ENCODE peak calls at places on chromosome 21, in nine cellular contexts. One of them, this sample, is unnamed.

GRCh38 chr21:46420241-46421190 is 38.2 kb upstream of the DIP2A start:
- DNase-seq in A549: no peak
- DNase-seq in transverse colon: no peak
- DNase-seq in K562: no peak
- DNase-seq in sigmoid colon: no peak
- DNase-seq in stomach: no peak
- DNase-seq in H1: no peak
- DNase-seq in upper lobe of left lung: no peak
- DNase-seq in suprapubic skin: no peak
- DNase-seq in this sample: no peak

GRCh38 chr21:38303300-38303699 is 46.5 kb downstream of the KCNJ15 start:
- DNase-seq in K562: no peak
- DNase-seq in upper lobe of left lung: no peak
- DNase-seq in A549: peak
- DNase-seq in transverse colon: no peak
- DNase-seq in sigmoid colon: peak
- DNase-seq in stomach: no peak
- DNase-seq in H1: no peak
- DNase-seq in suprapubic skin: peak
- DNase-seq in this sample: no peak

GRCh38 chr21:24023402-24023801 is 1583.9 kb downstream of the MRPL39 start:
- DNase-seq in transverse colon: no peak
- DNase-seq in K562: no peak
- DNase-seq in stomach: no peak
- DNase-seq in suprapubic skin: no peak
- DNase-seq in A549: no peak
- DNase-seq in upper lobe of left lung: no peak
- DNase-seq in sigmoid colon: no peak
- DNase-seq in H1: no peak
- DNase-seq in this sample: no peak

GRCh38 chr21:33916200-33916567 is 580 bp upstream of the ATP5PO start:
- DNase-seq in transverse colon: no peak
- DNase-seq in upper lobe of left lung: no peak
- DNase-seq in H1: no peak
- DNase-seq in stomach: no peak
- DNase-seq in suprapubic skin: no peak
- DNase-seq in sigmoid colon: no peak
- DNase-seq in K562: no peak
- DNase-seq in A549: no peak
- DNase-seq in this sample: no peak

GRCh38 chr21:14583629-14584251 is 37.6 kb upstream of the SAMSN1 start:
- DNase-seq in K562: peak
- DNase-seq in sigmoid colon: no peak
- DNase-seq in H1: no peak
- DNase-seq in A549: no peak
- DNase-seq in upper lobe of left lung: no peak
- DNase-seq in stomach: no peak
- DNase-seq in transverse colon: no peak
- DNase-seq in suprapubic skin: no peak
- DNase-seq in this sample: no peak

GRCh38 chr21:32456497-32456918 is 44.0 kb downstream of the EVA1C start:
- DNase-seq in sigmoid colon: peak
- DNase-seq in transverse colon: no peak
- DNase-seq in K562: no peak
- DNase-seq in upper lobe of left lung: no peak
- DNase-seq in A549: no peak
- DNase-seq in suprapubic skin: no peak
- DNase-seq in H1: no peak
- DNase-seq in stomach: no peak
- DNase-seq in this sample: no peak

GRCh38 chr21:32653326-32653901 is 41.2 kb upstream of the CFAP298 start:
- DNase-seq in suprapubic skin: no peak
- DNase-seq in H1: no peak
- DNase-seq in stomach: no peak
- DNase-seq in transverse colon: no peak
- DNase-seq in upper lobe of left lung: no peak
- DNase-seq in K562: peak
- DNase-seq in sigmoid colon: no peak
- DNase-seq in A549: peak
- DNase-seq in this sample: no peak

GRCh38 chr21:34865922-34866271 is 183.2 kb downstream of the RUNX1 start:
- DNase-seq in K562: no peak
- DNase-seq in stomach: no peak
- DNase-seq in A549: no peak
- DNase-seq in transverse colon: peak
- DNase-seq in sigmoid colon: no peak
- DNase-seq in upper lobe of left lung: no peak
- DNase-seq in H1: peak
- DNase-seq in suprapubic skin: no peak
- DNase-seq in this sample: no peak

GRCh38 chr21:38787461-38788274 is 18.1 kb upstream of the ETS2 start:
- DNase-seq in transverse colon: peak
- DNase-seq in sigmoid colon: no peak
- DNase-seq in upper lobe of left lung: peak
- DNase-seq in stomach: peak
- DNase-seq in A549: peak
- DNase-seq in H1: no peak
- DNase-seq in K562: peak
- DNase-seq in suprapubic skin: no peak
- DNase-seq in this sample: no peak

GRCh38 chr21:34762761-34763160 is 94.0 kb downstream of the CLIC6 start:
- DNase-seq in A549: no peak
- DNase-seq in upper lobe of left lung: no peak
- DNase-seq in H1: no peak
- DNase-seq in stomach: no peak
- DNase-seq in suprapubic skin: no peak
- DNase-seq in sigmoid colon: no peak
- DNase-seq in K562: no peak
- DNase-seq in transverse colon: no peak
- DNase-seq in this sample: no peak

GRCh38 chr21:34144224-34144623 is 70.8 kb downstream of the MRPS6 start:
- DNase-seq in sigmoid colon: no peak
- DNase-seq in H1: no peak
- DNase-seq in upper lobe of left lung: no peak
- DNase-seq in A549: no peak
- DNase-seq in transverse colon: no peak
- DNase-seq in stomach: no peak
- DNase-seq in K562: no peak
- DNase-seq in suprapubic skin: no peak
- DNase-seq in this sample: no peak

GRCh38 chr21:46667735-46668380 is 32.4 kb downstream of the PRMT2 start:
- DNase-seq in A549: no peak
- DNase-seq in H1: peak
- DNase-seq in K562: no peak
- DNase-seq in upper lobe of left lung: no peak
- DNase-seq in stomach: no peak
- DNase-seq in transverse colon: no peak
- DNase-seq in suprapubic skin: no peak
- DNase-seq in sigmoid colon: no peak
- DNase-seq in this sample: no peak

GRCh38 chr21:42685036-42685435 is 31.6 kb downstream of the PDE9A start:
- DNase-seq in suprapubic skin: no peak
- DNase-seq in K562: no peak
- DNase-seq in upper lobe of left lung: no peak
- DNase-seq in A549: no peak
- DNase-seq in sigmoid colon: no peak
- DNase-seq in transverse colon: no peak
- DNase-seq in H1: no peak
- DNase-seq in stomach: no peak
- DNase-seq in this sample: no peak
- TF ChIP-seq POLR2A in suprapubic skin: no peak
- TF ChIP-seq POLR2A in K562: no peak
- TF ChIP-seq POLR2A in upper lobe of left lung: no peak
- TF ChIP-seq POLR2A in A549: no peak
- TF ChIP-seq POLR2A in sigmoid colon: no peak
- TF ChIP-seq POLR2A in transverse colon: no peak
- TF ChIP-seq POLR2A in H1: no peak
- TF ChIP-seq POLR2A in stomach: no peak
- TF ChIP-seq POLR2A in this sample: no peak

GRCh38 chr21:42971897-42972275 is 2.5 kb upstream of the PKNOX1 start:
- DNase-seq in K562: peak
- DNase-seq in H1: no peak
- DNase-seq in suprapubic skin: no peak
- DNase-seq in A549: no peak
- DNase-seq in transverse colon: no peak
- DNase-seq in sigmoid colon: peak
- DNase-seq in stomach: peak
- DNase-seq in upper lobe of left lung: no peak
- DNase-seq in this sample: no peak
- TF ChIP-seq EP300 in K562: no peak
- TF ChIP-seq EP300 in H1: no peak
- TF ChIP-seq EP300 in suprapubic skin: no peak
- TF ChIP-seq EP300 in A549: no peak
- TF ChIP-seq EP300 in transverse colon: no peak
- TF ChIP-seq EP300 in sigmoid colon: no peak
- TF ChIP-seq EP300 in stomach: no peak
- TF ChIP-seq EP300 in upper lobe of left lung: no peak
- TF ChIP-seq EP300 in this sample: no peak

GRCh38 chr21:45306453-45306831 is 18.7 kb upstream of the POFUT2 start:
- DNase-seq in suprapubic skin: peak
- DNase-seq in H1: no peak
- DNase-seq in sigmoid colon: peak
- DNase-seq in K562: no peak
- DNase-seq in upper lobe of left lung: no peak
- DNase-seq in stomach: no peak
- DNase-seq in A549: no peak
- DNase-seq in transverse colon: no peak
- DNase-seq in this sample: no peak
- TF ChIP-seq POLR2A in suprapubic skin: no peak
- TF ChIP-seq POLR2A in H1: no peak
- TF ChIP-seq POLR2A in sigmoid colon: no peak
- TF ChIP-seq POLR2A in K562: no peak
- TF ChIP-seq POLR2A in upper lobe of left lung: no peak
- TF ChIP-seq POLR2A in stomach: no peak
- TF ChIP-seq POLR2A in A549: no peak
- TF ChIP-seq POLR2A in transverse colon: no peak
- TF ChIP-seq POLR2A in this sample: no peak

DNA sequence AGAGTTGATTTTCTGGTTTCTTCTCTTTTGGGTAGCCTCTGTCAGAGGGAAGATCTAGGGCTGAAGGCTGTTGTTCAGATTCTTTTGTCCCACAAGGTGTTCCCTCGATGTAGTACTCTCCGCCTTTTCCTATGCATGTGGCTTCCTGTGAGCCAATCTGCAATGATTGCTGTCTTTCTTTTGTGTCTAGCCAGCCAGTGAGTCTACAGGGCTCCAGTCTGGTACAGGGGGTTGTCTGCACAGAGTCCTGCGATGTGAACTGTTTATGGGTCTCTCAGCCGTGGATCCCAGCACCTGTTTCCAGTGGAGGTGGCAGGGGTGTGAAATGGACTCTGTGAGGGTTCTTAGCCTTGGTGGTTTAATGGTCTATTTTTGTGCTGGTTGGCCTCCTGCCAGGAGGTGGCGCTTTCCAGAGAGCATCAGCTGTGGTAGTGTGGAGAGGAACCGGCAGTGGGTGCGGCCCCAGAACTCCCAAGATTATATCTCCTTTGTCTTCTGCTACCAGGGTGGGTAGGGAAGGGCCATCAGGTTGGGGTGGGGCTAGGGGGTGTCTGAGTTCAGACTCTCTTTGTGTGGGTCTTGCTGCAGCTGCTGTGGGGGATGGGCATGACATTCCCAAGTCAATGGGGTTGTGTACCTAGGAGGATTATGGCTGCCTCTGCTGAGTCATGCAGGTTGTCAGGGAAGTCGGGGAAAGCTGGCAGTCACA is 81.3 kb upstream of the C21orf91 start:
- DNase-seq in transverse colon: no peak
- DNase-seq in stomach: no peak
- DNase-seq in K562: no peak
- DNase-seq in suprapubic skin: no peak
- DNase-seq in sigmoid colon: no peak
- DNase-seq in H1: peak
- DNase-seq in A549: no peak
- DNase-seq in upper lobe of left lung: no peak
- DNase-seq in this sample: no peak
- TF ChIP-seq EP300 in transverse colon: no peak
- TF ChIP-seq EP300 in stomach: no peak
- TF ChIP-seq EP300 in K562: no peak
- TF ChIP-seq EP300 in suprapubic skin: no peak
- TF ChIP-seq EP300 in sigmoid colon: no peak
- TF ChIP-seq EP300 in H1: no peak
- TF ChIP-seq EP300 in A549: no peak
- TF ChIP-seq EP300 in upper lobe of left lung: no peak
- TF ChIP-seq EP300 in this sample: no peak

This sample was measured in ovary.